ENCODE peak calls at places on chromosomes 3 and 15, in eight cellular contexts. One of them, this sample, is unnamed.

GRCh38 chr15:92393994-92394326 is 279 bp downstream of the ST8SIA2 start:
- DNase-seq in uterus: no peak
- DNase-seq in AG04450: no peak
- DNase-seq in epithelial cell of esophagus: no peak
- DNase-seq in AG09309: no peak
- DNase-seq in IMR-90: no peak
- DNase-seq in mesothelial cell of epicardium: no peak
- DNase-seq in body of pancreas: no peak
- DNase-seq in this sample: no peak

GRCh38 chr15:68303134-68303533 is 25.6 kb downstream of the FEM1B start:
- DNase-seq in mesothelial cell of epicardium: no peak
- DNase-seq in body of pancreas: no peak
- DNase-seq in epithelial cell of esophagus: no peak
- DNase-seq in IMR-90: no peak
- DNase-seq in AG09309: no peak
- DNase-seq in uterus: no peak
- DNase-seq in AG04450: no peak
- DNase-seq in this sample: no peak

GRCh38 chr3:38254872-38255271 is 10.7 kb upstream of the SLC22A13 start:
- DNase-seq in AG04450: no peak
- DNase-seq in AG09309: no peak
- DNase-seq in body of pancreas: no peak
- DNase-seq in uterus: no peak
- DNase-seq in mesothelial cell of epicardium: no peak
- DNase-seq in epithelial cell of esophagus: no peak
- DNase-seq in IMR-90: no peak
- DNase-seq in this sample: no peak

GRCh38 chr3:53083949-53084309 is 38.1 kb upstream of the SFMBT1 start:
- DNase-seq in AG04450: no peak
- DNase-seq in mesothelial cell of epicardium: no peak
- DNase-seq in body of pancreas: no peak
- DNase-seq in AG09309: no peak
- DNase-seq in epithelial cell of esophagus: no peak
- DNase-seq in uterus: no peak
- DNase-seq in IMR-90: no peak
- DNase-seq in this sample: no peak

GRCh38 chr15:48498828-48499227 is 146.7 kb downstream of the FBN1 start:
- DNase-seq in IMR-90: no peak
- DNase-seq in AG09309: no peak
- DNase-seq in epithelial cell of esophagus: no peak
- DNase-seq in body of pancreas: no peak
- DNase-seq in mesothelial cell of epicardium: no peak
- DNase-seq in AG04450: no peak
- DNase-seq in uterus: no peak
- DNase-seq in this sample: no peak

GRCh38 chr3:20078194-20078709 is 38.0 kb downstream of the KAT2B start:
- DNase-seq in epithelial cell of esophagus: peak; percentile 10
- DNase-seq in body of pancreas: no peak
- DNase-seq in AG09309: no peak
- DNase-seq in IMR-90: no peak
- DNase-seq in AG04450: no peak
- DNase-seq in mesothelial cell of epicardium: no peak
- DNase-seq in uterus: no peak
- DNase-seq in this sample: peak; percentile 21

GRCh38 chr15:98904466-98905048 is 103.0 kb downstream of the PGPEP1L start:
- DNase-seq in body of pancreas: no peak
- DNase-seq in epithelial cell of esophagus: peak; percentile 69
- DNase-seq in uterus: no peak
- DNase-seq in AG04450: peak; percentile 39
- DNase-seq in IMR-90: peak; percentile 75
- DNase-seq in AG09309: no peak
- DNase-seq in mesothelial cell of epicardium: no peak
- DNase-seq in this sample: peak; percentile 40

GRCh38 chr15:86164222-86164898 is 84.7 kb downstream of the AGBL1 start:
- DNase-seq in epithelial cell of esophagus: peak; percentile 22
- DNase-seq in AG04450: no peak
- DNase-seq in mesothelial cell of epicardium: no peak
- DNase-seq in body of pancreas: no peak
- DNase-seq in AG09309: no peak
- DNase-seq in uterus: peak; percentile 66
- DNase-seq in IMR-90: no peak
- DNase-seq in this sample: no peak

GRCh38 chr3:27472166-27472565 is 12.0 kb downstream of the SLC4A7 start:
- DNase-seq in mesothelial cell of epicardium: no peak
- DNase-seq in AG09309: no peak
- DNase-seq in body of pancreas: no peak
- DNase-seq in epithelial cell of esophagus: no peak
- DNase-seq in AG04450: no peak
- DNase-seq in uterus: no peak
- DNase-seq in IMR-90: no peak
- DNase-seq in this sample: no peak

GRCh38 chr3:17515445-17516227 is 226.8 kb downstream of the TBC1D5 start:
- DNase-seq in IMR-90: peak; percentile 62
- DNase-seq in AG04450: no peak
- DNase-seq in body of pancreas: no peak
- DNase-seq in mesothelial cell of epicardium: no peak
- DNase-seq in uterus: no peak
- DNase-seq in epithelial cell of esophagus: no peak
- DNase-seq in AG09309: no peak
- DNase-seq in this sample: no peak

GRCh38 chr15:99507016-99507731 is 58.6 kb upstream of the MEF2A start:
- DNase-seq in epithelial cell of esophagus: no peak
- DNase-seq in mesothelial cell of epicardium: no peak
- DNase-seq in IMR-90: peak; percentile 88
- DNase-seq in AG09309: no peak
- DNase-seq in uterus: peak; percentile 48
- DNase-seq in AG04450: peak; percentile 73
- DNase-seq in body of pancreas: peak; percentile 53
- DNase-seq in this sample: peak; percentile 75

GRCh38 chr3:150725548-150725947 is 21.8 kb upstream of the ERICH6 start:
- DNase-seq in uterus: no peak
- DNase-seq in AG04450: no peak
- DNase-seq in body of pancreas: no peak
- DNase-seq in AG09309: no peak
- DNase-seq in mesothelial cell of epicardium: no peak
- DNase-seq in epithelial cell of esophagus: peak; percentile 87
- DNase-seq in IMR-90: no peak
- DNase-seq in this sample: no peak

GRCh38 chr15:48718646-48719045 is 73.1 kb upstream of the FBN1 start:
- DNase-seq in body of pancreas: no peak
- DNase-seq in epithelial cell of esophagus: peak; percentile 29
- DNase-seq in AG09309: no peak
- DNase-seq in uterus: no peak
- DNase-seq in IMR-90: peak; percentile 59
- DNase-seq in AG04450: no peak
- DNase-seq in mesothelial cell of epicardium: no peak
- DNase-seq in this sample: no peak

GRCh38 chr3:69696365-69696764 is 42.9 kb upstream of the MITF start:
- DNase-seq in AG09309: no peak
- DNase-seq in epithelial cell of esophagus: no peak
- DNase-seq in IMR-90: no peak
- DNase-seq in uterus: no peak
- DNase-seq in AG04450: no peak
- DNase-seq in mesothelial cell of epicardium: no peak
- DNase-seq in body of pancreas: no peak
- DNase-seq in this sample: no peak

GRCh38 chr3:196563721-196564225 is 4.6 kb downstream of the WDR53 start:
- DNase-seq in AG04450: no peak
- DNase-seq in uterus: no peak
- DNase-seq in epithelial cell of esophagus: peak; percentile 84
- DNase-seq in AG09309: no peak
- DNase-seq in body of pancreas: no peak
- DNase-seq in IMR-90: peak; percentile 34
- DNase-seq in mesothelial cell of epicardium: no peak
- DNase-seq in this sample: no peak

GRCh38 chr15:74873756-74874424 is 725 bp upstream of the SCAMP2 start:
- DNase-seq in epithelial cell of esophagus: no peak
- DNase-seq in body of pancreas: peak; percentile 35
- DNase-seq in AG04450: no peak
- DNase-seq in IMR-90: no peak
- DNase-seq in uterus: peak; percentile 22
- DNase-seq in mesothelial cell of epicardium: no peak
- DNase-seq in AG09309: no peak
- DNase-seq in this sample: peak; percentile 40

GRCh38 chr15:41241251-41241964 is 10.3 kb downstream of the CHP1 start:
- DNase-seq in body of pancreas: peak; percentile 65
- DNase-seq in IMR-90: no peak
- DNase-seq in AG09309: no peak
- DNase-seq in AG04450: no peak
- DNase-seq in uterus: no peak
- DNase-seq in epithelial cell of esophagus: peak; percentile 38
- DNase-seq in mesothelial cell of epicardium: no peak
- DNase-seq in this sample: peak; percentile 92

GRCh38 chr15:85592148-85592547 is 202.6 kb downstream of the KLHL25 start:
- DNase-seq in AG04450: no peak
- DNase-seq in uterus: no peak
- DNase-seq in AG09309: no peak
- DNase-seq in epithelial cell of esophagus: peak; percentile 86
- DNase-seq in mesothelial cell of epicardium: no peak
- DNase-seq in IMR-90: peak; percentile 86
- DNase-seq in body of pancreas: no peak
- DNase-seq in this sample: no peak

GRCh38 chr3:52311567-52312119 is 4.5 kb upstream of the DNAH1 start:
- DNase-seq in AG04450: no peak
- DNase-seq in epithelial cell of esophagus: no peak
- DNase-seq in AG09309: no peak
- DNase-seq in uterus: no peak
- DNase-seq in body of pancreas: no peak
- DNase-seq in mesothelial cell of epicardium: no peak
- DNase-seq in IMR-90: no peak
- DNase-seq in this sample: peak; percentile 44

GRCh38 chr3:36909666-36910065 is 35.2 kb downstream of the TRANK1 start:
- DNase-seq in body of pancreas: no peak
- DNase-seq in mesothelial cell of epicardium: no peak
- DNase-seq in AG09309: no peak
- DNase-seq in IMR-90: no peak
- DNase-seq in AG04450: no peak
- DNase-seq in uterus: no peak
- DNase-seq in epithelial cell of esophagus: peak; percentile 49
- DNase-seq in this sample: no peak

GRCh38 chr3:37640636-37641375 is 220.9 kb upstream of the CTDSPL start:
- DNase-seq in epithelial cell of esophagus: no peak
- DNase-seq in AG09309: no peak
- DNase-seq in uterus: no peak
- DNase-seq in IMR-90: no peak
- DNase-seq in AG04450: no peak
- DNase-seq in mesothelial cell of epicardium: no peak
- DNase-seq in body of pancreas: no peak
- DNase-seq in this sample: no peak

GRCh38 chr3:38497026-38497425 is 886 bp downstream of the EXOG start:
- DNase-seq in mesothelial cell of epicardium: no peak
- DNase-seq in AG09309: no peak
- DNase-seq in body of pancreas: no peak
- DNase-seq in uterus: no peak
- DNase-seq in IMR-90: peak; percentile 40
- DNase-seq in epithelial cell of esophagus: peak; percentile 35
- DNase-seq in AG04450: no peak
- DNase-seq in this sample: no peak

GRCh38 chr3:56928379-56929068 is 126.8 kb upstream of the ARHGEF3 start:
- DNase-seq in body of pancreas: no peak
- DNase-seq in AG04450: no peak
- DNase-seq in mesothelial cell of epicardium: no peak
- DNase-seq in IMR-90: no peak
- DNase-seq in AG09309: no peak
- DNase-seq in epithelial cell of esophagus: peak; percentile 17
- DNase-seq in uterus: no peak
- DNase-seq in this sample: no peak

GRCh38 chr3:147371141-147371540 is 35.2 kb downstream of the ZIC4 start:
- DNase-seq in AG09309: no peak
- DNase-seq in mesothelial cell of epicardium: no peak
- DNase-seq in epithelial cell of esophagus: no peak
- DNase-seq in IMR-90: no peak
- DNase-seq in body of pancreas: no peak
- DNase-seq in uterus: no peak
- DNase-seq in AG04450: no peak
- DNase-seq in this sample: no peak

GRCh38 chr3:42149537-42150426 is 58.6 kb downstream of the TRAK1 start:
- DNase-seq in body of pancreas: no peak
- DNase-seq in IMR-90: no peak
- DNase-seq in epithelial cell of esophagus: peak; percentile 52
- DNase-seq in AG09309: no peak
- DNase-seq in uterus: no peak
- DNase-seq in mesothelial cell of epicardium: no peak
- DNase-seq in AG04450: no peak
- DNase-seq in this sample: no peak

GRCh38 chr15:100588638-100589242 is 13.2 kb downstream of the LINS1 start:
- DNase-seq in epithelial cell of esophagus: no peak
- DNase-seq in mesothelial cell of epicardium: no peak
- DNase-seq in AG09309: no peak
- DNase-seq in IMR-90: peak; percentile 11
- DNase-seq in body of pancreas: no peak
- DNase-seq in AG04450: no peak
- DNase-seq in uterus: no peak
- DNase-seq in this sample: no peak

GRCh38 chr3:134311693-134312071 is 61.0 kb upstream of the RYK start:
- DNase-seq in epithelial cell of esophagus: no peak
- DNase-seq in AG04450: no peak
- DNase-seq in uterus: no peak
- DNase-seq in IMR-90: no peak
- DNase-seq in AG09309: no peak
- DNase-seq in mesothelial cell of epicardium: no peak
- DNase-seq in body of pancreas: no peak
- DNase-seq in this sample: no peak

GRCh38 chr3:47791193-47791855 is 9.6 kb upstream of the SMARCC1 start:
- DNase-seq in AG09309: no peak
- DNase-seq in mesothelial cell of epicardium: no peak
- DNase-seq in body of pancreas: no peak
- DNase-seq in AG04450: no peak
- DNase-seq in epithelial cell of esophagus: no peak
- DNase-seq in uterus: no peak
- DNase-seq in IMR-90: no peak
- DNase-seq in this sample: no peak

GRCh38 chr15:48560321-48561051 is 85.0 kb downstream of the FBN1 start:
- DNase-seq in AG09309: no peak
- DNase-seq in uterus: no peak
- DNase-seq in IMR-90: no peak
- DNase-seq in AG04450: no peak
- DNase-seq in mesothelial cell of epicardium: no peak
- DNase-seq in epithelial cell of esophagus: no peak
- DNase-seq in body of pancreas: no peak
- DNase-seq in this sample: no peak

GRCh38 chr3:156455839-156456238 is 99.1 kb downstream of the SSR3 start:
- DNase-seq in AG04450: no peak
- DNase-seq in AG09309: no peak
- DNase-seq in IMR-90: no peak
- DNase-seq in mesothelial cell of epicardium: no peak
- DNase-seq in uterus: no peak
- DNase-seq in body of pancreas: no peak
- DNase-seq in epithelial cell of esophagus: no peak
- DNase-seq in this sample: no peak

GRCh38 chr3:113736548-113737089 is 9.4 kb downstream of the NAA50 start:
- DNase-seq in uterus: no peak
- DNase-seq in AG04450: peak; percentile 43
- DNase-seq in IMR-90: peak; percentile 73
- DNase-seq in AG09309: peak; percentile 47
- DNase-seq in body of pancreas: no peak
- DNase-seq in epithelial cell of esophagus: peak; percentile 62
- DNase-seq in mesothelial cell of epicardium: no peak
- DNase-seq in this sample: peak; percentile 2

GRCh38 chr3:189195302-189195701 is 23.5 kb downstream of the TPRG1 start:
- DNase-seq in uterus: no peak
- DNase-seq in AG04450: no peak
- DNase-seq in IMR-90: no peak
- DNase-seq in epithelial cell of esophagus: no peak
- DNase-seq in body of pancreas: peak; percentile 6
- DNase-seq in AG09309: no peak
- DNase-seq in mesothelial cell of epicardium: no peak
- DNase-seq in this sample: no peak

GRCh38 chr15:101128191-101128590 is 123.7 kb downstream of the CHSY1 start:
- DNase-seq in AG04450: peak; percentile 94
- DNase-seq in IMR-90: peak; percentile 99
- DNase-seq in uterus: peak; percentile 45
- DNase-seq in body of pancreas: no peak
- DNase-seq in mesothelial cell of epicardium: no peak
- DNase-seq in AG09309: peak; percentile 96
- DNase-seq in epithelial cell of esophagus: peak; percentile 94
- DNase-seq in this sample: no peak